ENCODE peak calls at places on chromosomes 13 and 19, in six cellular contexts. E is globus pallidus, H is ELF-1, V is brain microvascular endothelial cell, L is LoVo, S is HEK293T. J is an unnamed sample.

GRCh38 chr19:8342684-8343482 is at the start of gene KANK3:
- DNase-seq in S (peak), L (peak), E (peak), H (peak), V (peak), J (peak)

GRCh38 chr19:21158523-21159135 is 16.8 kb downstream of the ZNF431 start:
- DNase-seq in S (no peak), H (no peak), V (peak), L (no peak), E (no peak), J (no peak)

GRCh38 chr19:46503848-46504453 is 8.3 kb upstream of the PNMA8B start:
- DNase-seq in L (no peak), E (no peak), S (no peak), V (no peak), H (peak), J (no peak)

GRCh38 chr19:19900574-19901444 is at the start of gene ZNF93:
- DNase-seq in V (peak), E (peak), S (no peak), H (peak), L (peak), J (peak)

GRCh38 chr19:7916137-7916907 is 1.7 kb downstream of the TGFBR3L start:
- DNase-seq in V (no peak), S (no peak), E (no peak), L (peak), H (peak), J (peak)

GRCh38 chr19:13282486-13283065 is 132.4 kb downstream of the IER2 start:
- DNase-seq in L (no peak), S (no peak), H (no peak), E (no peak), V (no peak), J (no peak)

GRCh38 chr19:45767410-45767880 is 1.6 kb downstream of the SIX5 start:
- DNase-seq in S (peak), E (no peak), V (peak), L (peak), H (peak), J (peak)

GRCh38 chr19:35718345-35719041 is 690 bp downstream of the KMT2B start:
- DNase-seq in E (peak), H (peak), L (no peak), V (no peak), S (peak), J (peak)

GRCh38 chr13:75934889-75935288 is 298.8 kb downstream of the LMO7 start:
- DNase-seq in S (no peak), E (no peak), L (peak), H (no peak), V (peak), J (no peak)

GRCh38 chr13:94620286-94620896 is 18.7 kb downstream of the GPR180 start:
- DNase-seq in V (peak), H (peak), E (no peak), S (peak), L (peak), J (no peak)

GRCh38 chr13:105936816-105937215 is 598.6 kb downstream of the EFNB2 start:
- DNase-seq in H (no peak), S (no peak), L (no peak), E (no peak), V (no peak), J (no peak)

GRCh38 chr19:15124572-15125231 is 17.5 kb downstream of the SYDE1 start:
- DNase-seq in S (no peak), V (no peak), E (peak), L (no peak), H (no peak), J (peak)

GRCh38 chr13:95614641-95615245 is 29.8 kb downstream of the DZIP1 start:
- DNase-seq in L (no peak), E (no peak), V (no peak), H (no peak), S (no peak), J (peak)